ENCODE peak calls at places on chromosomes 7 and 10, in four cellular contexts. N is sigmoid colon; B is substantia nigra; A is CD4-positive, CD25-positive, alpha-beta regulatory T cell. W is an unnamed sample.

GRCh38 chr10:62433181-62433692 is 59.1 kb downstream of the ZNF365 start:
- DNase-seq in B (no peak), N (peak; percentile 84), A (no peak), W (no peak)

GRCh38 chr7:23012797-23013714 is 874 bp downstream of the HYCC1 start:
- DNase-seq in A (peak; percentile 14), N (peak; percentile 76), B (peak; percentile 49), W (no peak)

GRCh38 chr7:105849122-105849855 is 27.1 kb downstream of the ATXN7L1 start:
- DNase-seq in B (no peak), A (peak; percentile 71), N (no peak), W (peak; percentile 30)

GRCh38 chr10:14436233-14436632 is 105.5 kb upstream of the FRMD4A start:
- DNase-seq in B (no peak), N (no peak), A (no peak), W (no peak)

GRCh38 chr7:29642494-29643155 is 79.0 kb downstream of the PRR15 start:
- DNase-seq in B (no peak), A (no peak), N (no peak), W (no peak)

GRCh38 chr10:20846263-20846662 is 50.8 kb downstream of the NEBL start:
- DNase-seq in B (no peak), A (no peak), N (no peak), W (no peak)

GRCh38 chr7:124057872-124058271 is 25.0 kb upstream of the TMEM229A start:
- DNase-seq in N (no peak), A (no peak), B (no peak), W (no peak)

GRCh38 chr10:24617771-24618396 is 105.8 kb downstream of the ARHGAP21 start:
- DNase-seq in B (peak; percentile 20), N (peak; percentile 71), A (peak; percentile 42), W (no peak)

GRCh38 chr7:268991-269390 is 21.0 kb upstream of the FOXL3 start:
- DNase-seq in N (no peak), B (no peak), A (no peak), W (no peak)

GRCh38 chr10:28997736-28998135 is 291.1 kb upstream of the LYZL1 start:
- DNase-seq in B (no peak), N (no peak), A (no peak), W (no peak)

GRCh38 chr10:115747811-115748210 is 525.2 kb downstream of the GFRA1 start:
- DNase-seq in A (no peak), N (no peak), B (no peak), W (no peak)

GRCh38 chr10:68628576-68629127 is 68.5 kb downstream of the TET1 start:
- DNase-seq in A (peak; percentile 30), B (no peak), N (no peak), W (peak; percentile 13)

GRCh38 chr7:48299580-48300169 is 128.4 kb downstream of the ABCA13 start:
- DNase-seq in N (no peak), B (peak; percentile 39), A (no peak), W (no peak)

DNA sequence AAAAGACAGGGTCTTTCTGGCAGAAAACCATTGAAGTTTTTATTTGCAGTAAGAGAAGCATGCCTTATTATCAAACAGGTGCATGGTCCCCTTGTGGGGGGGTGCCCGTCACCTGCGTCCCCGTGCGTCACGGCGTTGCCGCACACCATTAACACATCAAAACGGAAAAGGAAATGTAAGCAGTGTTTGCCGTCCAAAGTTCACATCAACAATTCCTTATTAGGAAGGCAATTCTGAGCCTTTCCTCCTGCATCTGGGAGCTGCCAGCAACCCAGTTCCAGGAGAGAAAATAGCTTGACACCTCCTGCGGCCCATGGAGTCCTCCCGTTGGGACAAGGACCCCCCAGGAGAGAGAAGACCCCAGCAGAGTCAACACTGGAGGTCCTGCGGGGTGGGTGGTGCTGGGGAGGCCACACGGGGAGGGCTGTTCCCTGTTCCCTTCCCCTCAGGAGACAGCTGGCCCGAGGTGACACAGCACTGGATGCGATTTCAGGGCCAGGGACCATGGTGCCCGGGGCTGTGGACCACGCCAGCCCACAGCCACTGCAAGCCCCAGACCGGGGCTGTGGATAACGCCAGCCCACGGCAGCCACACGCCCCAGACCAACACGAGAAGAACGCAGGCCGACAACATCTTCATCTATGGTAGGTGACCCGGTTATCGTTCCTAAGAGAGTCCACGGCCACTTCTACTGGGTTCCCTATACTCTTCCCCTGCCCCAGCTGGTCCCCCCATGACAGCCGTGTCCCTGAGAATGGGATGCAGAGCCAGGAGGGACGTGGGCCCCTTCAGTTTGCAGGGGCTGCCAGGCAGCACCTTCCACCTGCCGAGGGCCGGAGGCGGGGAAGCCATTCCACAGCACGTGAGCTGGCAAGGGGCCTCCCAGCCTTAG is 39.4 kb downstream of the DIP2C start:
- DNase-seq in A (no peak), N (peak; percentile 92), B (no peak), W (no peak)
- H3K27ac ChIP-seq in A (no peak overlapping the region), N (peak overlapping the region; percentile 89), B (peak overlapping the region; percentile 75), W (no peak overlapping the region)

GRCh38 chr10:79266092-79266491 is 81.2 kb upstream of the PPIF start:
- DNase-seq in N (no peak), B (no peak), A (no peak), W (no peak)
- H3K27ac ChIP-seq in N (peak overlapping the region; percentile 96), B (peak overlapping the region; percentile 86), A (peak overlapping the region; percentile 33), W (no peak overlapping the region)

DNA sequence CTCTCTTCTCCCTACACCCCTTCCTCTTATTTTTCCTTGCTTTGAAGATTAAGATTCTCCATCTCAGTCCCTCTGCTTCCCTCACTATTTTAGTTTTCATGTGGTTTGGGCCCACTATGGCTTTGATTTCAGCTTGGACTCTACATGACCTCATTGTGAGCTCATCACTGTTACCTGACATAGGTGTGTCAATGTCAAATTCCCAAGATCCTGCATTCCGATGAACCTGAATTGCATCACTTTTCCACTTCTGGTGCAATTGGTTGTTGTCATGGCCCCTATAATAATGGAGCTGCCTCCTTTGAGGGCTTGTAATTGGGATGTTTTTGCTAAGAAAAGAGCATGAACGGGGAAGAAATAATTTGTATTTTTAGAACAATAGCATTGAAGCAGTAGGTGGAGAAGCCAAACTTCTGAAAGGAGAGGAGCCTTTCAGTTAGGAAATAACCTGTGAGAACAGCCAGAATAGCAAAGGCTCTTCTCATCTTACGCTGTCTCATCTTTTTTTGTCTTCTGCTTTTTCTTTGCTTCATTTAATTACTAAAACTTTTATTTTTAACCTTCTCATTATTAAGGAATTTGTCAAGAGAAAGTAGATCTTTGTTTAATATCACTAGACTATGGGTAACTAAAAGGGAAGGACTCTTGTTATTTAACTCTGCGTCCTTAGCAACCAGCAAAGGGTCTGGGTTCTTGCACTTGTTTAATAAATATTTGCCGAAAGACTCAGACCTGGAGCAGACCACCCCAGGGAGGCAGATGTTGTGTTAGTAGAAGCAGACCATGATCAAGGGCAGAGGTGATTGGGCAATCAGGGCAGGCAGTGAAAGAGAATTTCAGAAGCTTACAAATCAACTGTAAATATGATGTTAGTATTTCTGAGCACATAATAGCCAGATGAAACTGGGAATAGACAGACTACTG is 95.4 kb downstream of the TES start:
- DNase-seq in N (no peak), B (no peak), A (no peak), W (no peak)
- H3K27ac ChIP-seq in N (peak overlapping the region; percentile 68), B (no peak overlapping the region), A (no peak overlapping the region), W (no peak overlapping the region)

GRCh38 chr10:95513008-95513589 is 48.1 kb downstream of the SORBS1 start:
- DNase-seq in A (no peak), N (no peak), B (no peak), W (no peak)
- H3K27ac ChIP-seq in A (no peak overlapping the region), N (peak overlapping the region; percentile 96), B (no peak overlapping the region), W (no peak overlapping the region)

GRCh38 chr7:57438244-57438643 is 11.7 kb upstream of the ZNF716 start:
- DNase-seq in B (no peak), A (no peak), N (no peak), W (no peak)
- H3K27ac ChIP-seq in B (no peak overlapping the region), A (no peak overlapping the region), N (no peak overlapping the region), W (no peak overlapping the region)